ENCODE peak calls at places on chromosome 12, in seven cellular contexts. I is AG09309; M is stromal cell of bone marrow; P is effector memory CD4-positive, alpha-beta T cell; D is islet precursor cell; X is HEK293T; J is astrocyte. H is an unnamed sample.

GRCh38 chr12:121823101-121823726 is 19.4 kb downstream of the SETD1B start:
- DNase-seq in J (no peak), I (no peak), M (no peak), D (no peak), X (no peak), P (no peak), H (no peak)

GRCh38 chr12:124379938-124380754 is 85.3 kb downstream of the RFLNA start:
- DNase-seq in X (no peak), M (peak; percentile 90), D (peak; percentile 94), J (peak; percentile 90), I (no peak), P (no peak), H (no peak)

GRCh38 chr12:96218989-96219678 is 25.0 kb downstream of the ELK3 start:
- DNase-seq in P (no peak), I (no peak), D (no peak), X (no peak), J (no peak), M (no peak), H (no peak)

GRCh38 chr12:26422839-26423398 is 227.5 kb downstream of the SSPN start:
- DNase-seq in P (no peak), M (no peak), X (no peak), J (no peak), I (no peak), D (no peak), H (no peak)

GRCh38 chr12:14845350-14845750 is 2.0 kb upstream of the ART4 start:
- DNase-seq in M (no peak), X (peak; percentile 55), P (no peak), D (peak; percentile 69), I (no peak), J (peak; percentile 41), H (peak; percentile 49)

GRCh38 chr12:119154435-119154818 is 24.3 kb upstream of the HSPB8 start:
- DNase-seq in X (peak; percentile 58), P (no peak), I (no peak), M (no peak), D (peak; percentile 99), J (no peak), H (no peak)

GRCh38 chr12:26027401-26027800 is 68.9 kb downstream of the RASSF8 start:
- DNase-seq in P (no peak), I (no peak), X (no peak), D (no peak), M (no peak), J (no peak), H (no peak)

GRCh38 chr12:46450279-46450748 is 77.7 kb upstream of the SLC38A2 start:
- DNase-seq in P (no peak), M (no peak), D (peak; percentile 56), X (no peak), J (no peak), I (no peak), H (peak; percentile 9)

GRCh38 chr12:93722757-93723567 is 45.8 kb downstream of the CRADD start:
- DNase-seq in M (no peak), P (no peak), X (no peak), D (no peak), I (no peak), J (peak; percentile 22), H (no peak)